ENCODE peak calls at places on chromosomes 1 and 21, in eight cellular contexts. W, D, N, T, H, Z, E and Q are unnamed samples.

GRCh38 chr1:5746611-5747427 is 245.4 kb downstream of the NPHP4 start:
- DNase-seq in W (no peak), D (no peak), N (no peak), T (no peak), H (peak), Z (peak), E (no peak), Q (no peak)

GRCh38 chr1:17771014-17771413 is 15.9 kb downstream of the ACTL8 start:
- DNase-seq in W (no peak), D (no peak), N (no peak), T (no peak), H (no peak), Z (no peak), E (no peak), Q (no peak)

GRCh38 chr1:13813398-13814012 is 113.5 kb downstream of the PRDM2 start:
- DNase-seq in W (peak), D (peak), N (peak), T (no peak), H (peak), Z (no peak), E (no peak), Q (no peak)

GRCh38 chr21:45363921-45364463 is 41.0 kb upstream of the COL18A1 start:
- DNase-seq in W (peak), D (no peak), N (peak), T (peak), H (peak), Z (peak), E (peak), Q (peak)

GRCh38 chr1:222002503-222002902 is 260.6 kb upstream of the DUSP10 start:
- DNase-seq in W (no peak), D (no peak), N (no peak), T (no peak), H (no peak), Z (no peak), E (no peak), Q (no peak)

GRCh38 chr1:103056423-103056822 is 51.9 kb downstream of the COL11A1 start:
- DNase-seq in W (peak), D (no peak), N (no peak), T (peak), H (no peak), Z (no peak), E (no peak), Q (no peak)

GRCh38 chr1:54378157-54378883 is 27.9 kb downstream of the SSBP3 start:
- DNase-seq in W (no peak), D (peak), N (no peak), T (no peak), H (no peak), Z (no peak), E (no peak), Q (no peak)

GRCh38 chr21:38380391-38381137 is 117.7 kb downstream of the ERG start:
- DNase-seq in W (peak), D (no peak), N (no peak), T (peak), H (no peak), Z (no peak), E (no peak), Q (no peak)

GRCh38 chr1:159197767-159198557 is 6.7 kb upstream of the ACKR1 start:
- DNase-seq in W (peak), D (peak), N (no peak), T (peak), H (peak), Z (peak), E (peak), Q (peak)

GRCh38 chr1:9871707-9872425 is 38.2 kb downstream of the CTNNBIP1 start:
- DNase-seq in W (no peak), D (no peak), N (no peak), T (no peak), H (peak), Z (no peak), E (no peak), Q (no peak)

GRCh38 chr1:185656663-185657062 is 77.5 kb upstream of the HMCN1 start:
- DNase-seq in W (no peak), D (no peak), N (no peak), T (no peak), H (no peak), Z (no peak), E (no peak), Q (no peak)

GRCh38 chr21:36159356-36159921 is 2.8 kb downstream of the DOP1B start:
- DNase-seq in W (no peak), D (no peak), N (no peak), T (no peak), H (no peak), Z (no peak), E (no peak), Q (no peak)

GRCh38 chr1:43156026-43156425 is 16.1 kb downstream of the EBNA1BP2 start:
- DNase-seq in W (no peak), D (no peak), N (no peak), T (no peak), H (no peak), Z (no peak), E (no peak), Q (no peak)

GRCh38 chr1:43329995-43330751 is 7.4 kb upstream of the MPL start:
- DNase-seq in W (peak), D (no peak), N (peak), T (peak), H (peak), Z (no peak), E (peak), Q (no peak)

GRCh38 chr1:229205854-229206253 is 65.1 kb upstream of the RAB4A start:
- DNase-seq in W (no peak), D (no peak), N (no peak), T (no peak), H (no peak), Z (no peak), E (no peak), Q (no peak)

GRCh38 chr1:200963076-200963475 is 60.4 kb downstream of the KIF21B start:
- DNase-seq in W (no peak), D (no peak), N (no peak), T (no peak), H (no peak), Z (no peak), E (no peak), Q (no peak)

GRCh38 chr1:48937732-48938131 is 161.0 kb upstream of the BEND5 start:
- DNase-seq in W (no peak), D (no peak), N (no peak), T (no peak), H (no peak), Z (no peak), E (no peak), Q (no peak)
- H3K4me3 ChIP-seq in W (no peak), D (no peak), N (no peak), T (no peak), H (no peak), Z (no peak), E (no peak), Q (no peak)

GRCh38 chr1:202433155-202434043 is 84.9 kb downstream of the PPP1R12B start:
- DNase-seq in W (no peak), D (no peak), N (no peak), T (no peak), H (no peak), Z (no peak), E (no peak), Q (no peak)

GRCh38 chr1:202439308-202439707 is 90.8 kb downstream of the PPP1R12B start:
- DNase-seq in W (no peak), D (no peak), N (no peak), T (no peak), H (peak), Z (no peak), E (no peak), Q (no peak)

GRCh38 chr1:202434059-202434458 is 85.6 kb downstream of the PPP1R12B start:
- DNase-seq in W (no peak), D (no peak), N (no peak), T (no peak), H (no peak), Z (no peak), E (no peak), Q (no peak)

DNA sequence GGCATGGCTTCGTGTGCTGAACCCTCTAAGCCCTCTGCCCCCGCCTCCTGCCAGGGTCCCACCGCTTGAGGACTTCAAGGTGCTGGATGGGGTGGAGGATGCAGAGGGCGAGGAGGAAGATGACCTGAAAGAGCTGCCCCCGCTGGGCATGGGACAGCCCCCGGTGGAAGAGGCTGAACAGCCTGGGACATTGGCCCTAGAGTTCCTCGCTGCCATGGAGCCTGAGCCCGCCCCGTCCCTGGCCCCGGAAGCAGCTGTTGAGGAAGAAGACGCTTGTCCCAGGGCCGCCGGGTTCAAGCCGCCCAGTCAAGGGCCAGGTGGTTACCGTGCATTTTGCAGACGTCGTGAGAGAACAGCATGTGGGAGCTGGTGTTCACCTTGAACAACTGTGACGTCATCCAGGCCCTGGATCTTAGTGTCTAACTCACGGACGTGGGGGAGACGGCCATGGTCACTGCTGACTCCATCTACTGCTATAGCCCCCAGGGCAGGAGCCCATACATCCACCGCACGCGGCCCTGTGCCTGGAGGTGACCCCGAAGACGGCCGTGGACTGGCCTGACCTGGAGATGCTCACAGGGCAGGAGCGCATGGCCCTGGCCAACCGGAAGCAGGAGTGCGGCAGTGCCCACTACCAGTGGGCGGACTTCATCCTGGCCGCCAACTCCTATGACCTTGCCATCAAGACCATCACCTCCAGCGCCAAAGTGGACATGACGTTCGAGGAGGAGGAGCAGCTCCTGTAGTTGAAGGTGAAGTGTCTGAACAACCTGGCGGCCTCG is 90.1 kb downstream of the PPP1R12B start:
- DNase-seq in W (no peak), D (no peak), N (peak), T (no peak), H (peak), Z (no peak), E (no peak), Q (no peak)
- TF ChIP-seq CTCF in W (no peak), D (no peak), N (no peak), T (no peak), H (no peak), Z (no peak), E (no peak), Q (no peak)

DNA sequence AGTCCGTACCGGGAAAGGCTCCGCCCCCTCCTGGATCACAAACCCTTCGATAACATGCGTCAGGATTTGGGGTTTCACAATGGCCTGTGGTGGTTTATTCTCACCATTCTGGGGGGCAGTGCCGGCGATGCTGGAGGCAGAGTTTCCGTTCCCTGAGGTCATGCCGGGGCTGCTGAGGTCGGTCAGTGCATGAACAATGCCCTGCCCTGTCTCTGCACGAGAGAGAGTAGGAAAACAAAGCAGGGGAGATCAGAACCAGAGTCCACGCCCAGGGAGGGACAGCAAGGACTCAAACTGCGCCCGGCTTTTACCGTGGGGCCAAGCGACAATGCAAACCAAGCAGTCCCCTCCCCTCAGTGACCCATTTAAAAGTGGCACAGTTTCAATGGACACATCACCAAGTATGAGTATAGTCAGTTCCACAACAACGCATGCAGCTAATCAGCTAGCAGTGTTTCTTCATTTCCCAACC is 13.2 kb upstream of the A3GALT2 start:
- DNase-seq in W (peak), D (no peak), N (no peak), T (no peak), H (peak), Z (peak), E (peak), Q (no peak)
- H3K4me3 ChIP-seq in W (no peak), D (no peak), N (no peak), T (no peak), H (peak), Z (no peak), E (no peak), Q (no peak)

GRCh38 chr1:100538935-100539835 is 1.2 kb downstream of the GPR88 start:
- DNase-seq in W (no peak), D (peak), N (peak), T (no peak), H (no peak), Z (peak), E (no peak), Q (no peak)
- TF ChIP-seq CTCF in W (no peak), D (peak), N (no peak), T (peak), H (no peak), Z (no peak), E (peak), Q (no peak)

GRCh38 chr1:81509619-81510018 is 291.1 kb upstream of the ADGRL2 start:
- DNase-seq in W (no peak), D (peak), N (no peak), T (no peak), H (no peak), Z (no peak), E (no peak), Q (no peak)

GRCh38 chr1:81511281-81511680 is 289.5 kb upstream of the ADGRL2 start:
- DNase-seq in W (no peak), D (no peak), N (no peak), T (no peak), H (no peak), Z (no peak), E (no peak), Q (no peak)

GRCh38 chr1:81510701-81511100 is 290.0 kb upstream of the ADGRL2 start:
- DNase-seq in W (no peak), D (no peak), N (no peak), T (no peak), H (no peak), Z (no peak), E (no peak), Q (no peak)

GRCh38 chr1:81506691-81507090 is 294.0 kb upstream of the ADGRL2 start:
- DNase-seq in W (no peak), D (no peak), N (no peak), T (no peak), H (no peak), Z (no peak), E (no peak), Q (no peak)

GRCh38 chr1:81505831-81506230 is 294.9 kb upstream of the ADGRL2 start:
- DNase-seq in W (no peak), D (no peak), N (no peak), T (no peak), H (no peak), Z (no peak), E (no peak), Q (no peak)
- H3K4me3 ChIP-seq in W (no peak), D (no peak), N (no peak), T (no peak), H (no peak), Z (no peak), E (no peak), Q (no peak)